ENCODE peak calls at places on chromosomes 11 and 22, in nine cellular contexts. One of them, this sample, is unnamed.

GRCh38 chr22:49915610-49916009 is 2.6 kb downstream of the ALG12 start:
- DNase-seq in stomach: no peak
- DNase-seq in ovary: no peak
- DNase-seq in sigmoid colon: no peak
- DNase-seq in suprapubic skin: no peak
- DNase-seq in H1: no peak
- DNase-seq in esophagus muscularis mucosa: no peak
- DNase-seq in upper lobe of left lung: no peak
- DNase-seq in A549: no peak
- DNase-seq in this sample: no peak

GRCh38 chr11:60915250-60915914 is 1.4 kb downstream of the TMEM109 start:
- DNase-seq in stomach: peak; percentile 77
- DNase-seq in ovary: peak; percentile 66
- DNase-seq in sigmoid colon: peak; percentile 75
- DNase-seq in suprapubic skin: no peak
- DNase-seq in H1: no peak
- DNase-seq in esophagus muscularis mucosa: no peak
- DNase-seq in upper lobe of left lung: no peak
- DNase-seq in A549: peak; percentile 60
- DNase-seq in this sample: peak; percentile 34

GRCh38 chr22:20316217-20316843 is 3.5 kb downstream of the DGCR6L start:
- DNase-seq in stomach: peak; percentile 9
- DNase-seq in ovary: peak; percentile 23
- DNase-seq in sigmoid colon: peak; percentile 58
- DNase-seq in suprapubic skin: no peak
- DNase-seq in H1: no peak
- DNase-seq in esophagus muscularis mucosa: peak; percentile 31
- DNase-seq in upper lobe of left lung: peak; percentile 52
- DNase-seq in A549: no peak
- DNase-seq in this sample: peak; percentile 2

GRCh38 chr11:57459112-57460016 is 964 bp upstream of the RTN4RL2 start:
- DNase-seq in stomach: no peak
- DNase-seq in ovary: no peak
- DNase-seq in sigmoid colon: no peak
- DNase-seq in suprapubic skin: no peak
- DNase-seq in H1: no peak
- DNase-seq in esophagus muscularis mucosa: no peak
- DNase-seq in upper lobe of left lung: peak; percentile 89
- DNase-seq in A549: peak; percentile 42
- DNase-seq in this sample: no peak

GRCh38 chr11:131449391-131450019 is 79.1 kb downstream of the NTM start:
- DNase-seq in stomach: no peak
- DNase-seq in ovary: no peak
- DNase-seq in sigmoid colon: no peak
- DNase-seq in suprapubic skin: no peak
- DNase-seq in H1: no peak
- DNase-seq in esophagus muscularis mucosa: no peak
- DNase-seq in upper lobe of left lung: no peak
- DNase-seq in A549: no peak
- DNase-seq in this sample: no peak

GRCh38 chr11:6333112-6333511 is 12.8 kb upstream of the CAVIN3 start:
- DNase-seq in stomach: no peak
- DNase-seq in ovary: no peak
- DNase-seq in sigmoid colon: no peak
- DNase-seq in suprapubic skin: no peak
- DNase-seq in H1: no peak
- DNase-seq in esophagus muscularis mucosa: no peak
- DNase-seq in upper lobe of left lung: no peak
- DNase-seq in A549: no peak
- DNase-seq in this sample: no peak

GRCh38 chr11:76266269-76266668 is 60.0 kb upstream of the WNT11 start:
- DNase-seq in stomach: no peak
- DNase-seq in ovary: no peak
- DNase-seq in sigmoid colon: peak; percentile 74
- DNase-seq in suprapubic skin: peak; percentile 78
- DNase-seq in H1: no peak
- DNase-seq in esophagus muscularis mucosa: no peak
- DNase-seq in upper lobe of left lung: no peak
- DNase-seq in A549: peak; percentile 61
- DNase-seq in this sample: peak; percentile 61

GRCh38 chr11:17516551-17517150 is 27.6 kb downstream of the USH1C start:
- DNase-seq in stomach: no peak
- DNase-seq in ovary: no peak
- DNase-seq in sigmoid colon: no peak
- DNase-seq in suprapubic skin: no peak
- DNase-seq in H1: no peak
- DNase-seq in esophagus muscularis mucosa: no peak
- DNase-seq in upper lobe of left lung: no peak
- DNase-seq in A549: no peak
- DNase-seq in this sample: no peak

GRCh38 chr11:109364851-109365250 is 57.1 kb upstream of the C11orf87 start:
- DNase-seq in stomach: no peak
- DNase-seq in ovary: no peak
- DNase-seq in sigmoid colon: no peak
- DNase-seq in suprapubic skin: no peak
- DNase-seq in H1: no peak
- DNase-seq in esophagus muscularis mucosa: peak; percentile 47
- DNase-seq in upper lobe of left lung: no peak
- DNase-seq in A549: no peak
- DNase-seq in this sample: no peak

GRCh38 chr11:19460718-19461405 is 220.1 kb upstream of the E2F8 start:
- DNase-seq in stomach: no peak
- DNase-seq in ovary: peak; percentile 42
- DNase-seq in sigmoid colon: no peak
- DNase-seq in suprapubic skin: no peak
- DNase-seq in H1: no peak
- DNase-seq in esophagus muscularis mucosa: no peak
- DNase-seq in upper lobe of left lung: no peak
- DNase-seq in A549: no peak
- DNase-seq in this sample: no peak

GRCh38 chr11:94794287-94795168 is 26.4 kb downstream of the AMOTL1 start:
- DNase-seq in stomach: peak; percentile 77
- DNase-seq in ovary: peak; percentile 60
- DNase-seq in sigmoid colon: peak; percentile 74
- DNase-seq in suprapubic skin: peak; percentile 70
- DNase-seq in H1: no peak
- DNase-seq in esophagus muscularis mucosa: no peak
- DNase-seq in upper lobe of left lung: no peak
- DNase-seq in A549: peak; percentile 19
- DNase-seq in this sample: no peak

GRCh38 chr11:115656684-115657083 is 152.5 kb upstream of the CADM1 start:
- DNase-seq in stomach: no peak
- DNase-seq in ovary: no peak
- DNase-seq in sigmoid colon: no peak
- DNase-seq in suprapubic skin: no peak
- DNase-seq in H1: no peak
- DNase-seq in esophagus muscularis mucosa: no peak
- DNase-seq in upper lobe of left lung: no peak
- DNase-seq in A549: peak; percentile 27
- DNase-seq in this sample: no peak

DNA sequence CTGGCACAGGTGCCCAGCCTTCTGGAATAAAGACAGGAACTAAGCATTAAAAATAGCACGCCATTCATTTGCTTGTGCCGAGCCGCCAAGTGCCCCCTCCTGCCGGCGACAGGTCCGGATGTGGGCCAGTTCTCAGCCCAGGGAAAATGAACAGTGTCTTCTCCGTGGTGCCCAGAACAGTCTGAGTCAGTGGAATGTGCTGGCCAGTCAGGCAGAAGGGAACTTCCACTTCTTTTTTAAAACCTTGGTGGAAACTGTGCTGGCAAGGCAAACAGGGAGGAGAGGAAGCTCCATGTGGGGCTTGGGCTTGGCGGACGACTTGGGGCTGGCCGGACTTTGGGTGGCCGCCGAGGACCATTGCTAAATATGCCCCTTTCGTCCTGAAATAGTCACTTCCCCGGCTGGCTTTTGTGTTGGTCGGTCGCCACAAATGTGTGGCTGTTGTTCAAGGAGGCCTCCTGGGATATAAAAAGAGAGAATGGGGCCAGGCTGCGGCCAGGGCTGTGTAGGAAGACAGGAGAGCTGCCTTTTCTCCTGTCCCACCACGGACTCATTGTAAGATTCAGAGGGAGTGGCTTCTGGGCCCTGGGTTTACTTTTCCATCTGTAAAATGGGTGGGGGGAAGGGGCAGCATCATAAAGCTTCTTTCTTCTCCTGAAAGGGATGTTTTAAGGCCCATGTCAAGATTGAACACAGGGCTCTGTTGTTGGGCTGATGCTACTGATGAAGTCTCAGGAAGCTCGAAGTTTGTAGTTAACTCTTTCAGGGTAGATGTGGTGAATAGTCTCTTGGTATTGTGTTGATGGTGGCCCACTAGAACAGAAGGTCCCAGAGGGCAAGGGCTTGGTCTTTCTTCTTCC is 101.0 kb downstream of the PTPRJ start:
- DNase-seq in stomach: no peak
- DNase-seq in ovary: no peak
- DNase-seq in sigmoid colon: peak; percentile 78
- DNase-seq in suprapubic skin: peak; percentile 66
- DNase-seq in H1: no peak
- DNase-seq in esophagus muscularis mucosa: no peak
- DNase-seq in upper lobe of left lung: peak; percentile 65
- DNase-seq in A549: no peak
- DNase-seq in this sample: peak; percentile 68
- TF ChIP-seq EP300 in stomach: no peak
- TF ChIP-seq EP300 in ovary: no peak
- TF ChIP-seq EP300 in sigmoid colon: no peak
- TF ChIP-seq EP300 in suprapubic skin: no peak
- TF ChIP-seq EP300 in H1: no peak
- TF ChIP-seq EP300 in esophagus muscularis mucosa: no peak
- TF ChIP-seq EP300 in upper lobe of left lung: no peak
- TF ChIP-seq EP300 in A549: no peak
- TF ChIP-seq EP300 in this sample: no peak

GRCh38 chr11:79762271-79762935 is 321.6 kb upstream of the TENM4 start:
- DNase-seq in stomach: no peak
- DNase-seq in ovary: no peak
- DNase-seq in sigmoid colon: no peak
- DNase-seq in suprapubic skin: no peak
- DNase-seq in H1: no peak
- DNase-seq in esophagus muscularis mucosa: no peak
- DNase-seq in upper lobe of left lung: no peak
- DNase-seq in A549: peak; percentile 5
- DNase-seq in this sample: no peak
- TF ChIP-seq CTCF in stomach: no peak
- TF ChIP-seq CTCF in ovary: no peak
- TF ChIP-seq CTCF in sigmoid colon: no peak
- TF ChIP-seq CTCF in suprapubic skin: no peak
- TF ChIP-seq CTCF in H1: peak; percentile 27
- TF ChIP-seq CTCF in esophagus muscularis mucosa: no peak
- TF ChIP-seq CTCF in upper lobe of left lung: peak; percentile 22
- TF ChIP-seq CTCF in A549: no peak
- TF ChIP-seq CTCF in this sample: no peak

DNA sequence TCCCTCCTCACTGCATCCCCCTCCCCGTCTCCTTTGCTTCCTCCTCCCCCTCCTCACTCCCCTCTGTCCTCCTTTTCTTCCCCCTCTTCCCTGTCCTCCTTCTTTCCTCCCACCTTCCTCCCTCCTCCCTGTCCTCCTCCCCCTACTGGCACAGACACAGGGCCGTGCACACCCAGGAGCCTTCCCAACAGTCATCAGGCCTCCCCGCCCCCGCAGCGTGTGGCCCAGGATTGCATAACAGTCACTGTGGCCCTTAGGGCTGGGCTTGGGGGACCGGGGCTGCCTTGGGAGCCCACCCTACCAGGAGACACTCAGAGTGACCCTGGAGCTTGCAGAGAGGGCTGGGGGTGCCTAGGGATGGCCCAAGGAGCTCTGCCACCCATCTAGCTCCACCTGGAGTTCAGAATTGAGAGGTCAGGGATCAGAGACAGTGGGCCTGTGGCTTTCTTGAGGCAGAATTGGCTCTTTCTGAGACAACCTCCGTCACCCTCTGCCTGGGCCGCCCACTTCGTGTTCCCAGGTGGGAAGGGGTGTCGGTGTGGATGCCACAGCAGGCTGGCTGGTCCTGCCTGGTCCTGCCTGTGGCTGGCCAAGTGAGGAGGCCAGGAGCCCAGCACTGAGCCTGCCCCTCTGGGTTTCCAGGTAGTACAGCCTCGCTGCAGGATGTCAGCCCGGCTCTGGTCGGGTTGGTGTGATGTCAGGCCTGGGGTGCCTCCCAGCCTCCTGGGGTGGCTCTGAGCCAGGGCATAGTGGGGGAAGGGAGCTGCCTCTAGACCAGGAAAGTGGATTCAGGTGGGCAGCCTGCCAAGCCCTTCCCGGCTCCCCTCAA is 1.6 kb downstream of the SPI1 start:
- DNase-seq in stomach: no peak
- DNase-seq in ovary: no peak
- DNase-seq in sigmoid colon: no peak
- DNase-seq in suprapubic skin: no peak
- DNase-seq in H1: no peak
- DNase-seq in esophagus muscularis mucosa: no peak
- DNase-seq in upper lobe of left lung: peak; percentile 84
- DNase-seq in A549: no peak
- DNase-seq in this sample: peak; percentile 40
- TF ChIP-seq POLR2A in stomach: no peak
- TF ChIP-seq POLR2A in ovary: no peak
- TF ChIP-seq POLR2A in sigmoid colon: no peak
- TF ChIP-seq POLR2A in suprapubic skin: no peak
- TF ChIP-seq POLR2A in H1: no peak
- TF ChIP-seq POLR2A in esophagus muscularis mucosa: no peak
- TF ChIP-seq POLR2A in upper lobe of left lung: no peak
- TF ChIP-seq POLR2A in A549: peak; percentile 7
- TF ChIP-seq POLR2A in this sample: no peak

GRCh38 chr11:13222285-13222684 is 55.3 kb upstream of the BMAL1 start:
- DNase-seq in stomach: no peak
- DNase-seq in ovary: no peak
- DNase-seq in sigmoid colon: no peak
- DNase-seq in suprapubic skin: no peak
- DNase-seq in H1: no peak
- DNase-seq in esophagus muscularis mucosa: no peak
- DNase-seq in upper lobe of left lung: no peak
- DNase-seq in A549: no peak
- DNase-seq in this sample: no peak
- TF ChIP-seq EP300 in stomach: no peak
- TF ChIP-seq EP300 in ovary: no peak
- TF ChIP-seq EP300 in sigmoid colon: no peak
- TF ChIP-seq EP300 in suprapubic skin: no peak
- TF ChIP-seq EP300 in H1: no peak
- TF ChIP-seq EP300 in esophagus muscularis mucosa: no peak
- TF ChIP-seq EP300 in upper lobe of left lung: no peak
- TF ChIP-seq EP300 in A549: no peak
- TF ChIP-seq EP300 in this sample: no peak

This sample was measured in tibial nerve.